ENCODE peak calls at places on chromosomes 3 and 15, in nine cellular contexts. One of them, this sample, is unnamed.

GRCh38 chr3:155785662-155786295 is 20.3 kb downstream of the C3orf33 start:
- DNase-seq in non-pigmented ciliary epithelial cell: no peak
- DNase-seq in GM10248: no peak
- DNase-seq in iPS-NIHi11: no peak
- DNase-seq in NCI-H446 treated with DMSO at 0.1 percent for 48 hours: no peak
- DNase-seq in T-cell: no peak
- DNase-seq in astrocyte: no peak
- DNase-seq in HTR-8/SVneo: no peak
- DNase-seq in WTC11: no peak
- DNase-seq in this sample: no peak

GRCh38 chr15:96107922-96108321 is 222.6 kb upstream of the NR2F2 start:
- DNase-seq in non-pigmented ciliary epithelial cell: no peak
- DNase-seq in GM10248: no peak
- DNase-seq in iPS-NIHi11: no peak
- DNase-seq in NCI-H446 treated with DMSO at 0.1 percent for 48 hours: no peak
- DNase-seq in T-cell: no peak
- DNase-seq in astrocyte: peak; percentile 81
- DNase-seq in HTR-8/SVneo: no peak
- DNase-seq in WTC11: no peak
- DNase-seq in this sample: no peak

GRCh38 chr15:99909914-99910313 is 176.7 kb upstream of the LYSMD4 start:
- DNase-seq in non-pigmented ciliary epithelial cell: no peak
- DNase-seq in GM10248: peak; percentile 50
- DNase-seq in iPS-NIHi11: peak; percentile 65
- DNase-seq in NCI-H446 treated with DMSO at 0.1 percent for 48 hours: no peak
- DNase-seq in T-cell: no peak
- DNase-seq in astrocyte: no peak
- DNase-seq in HTR-8/SVneo: no peak
- DNase-seq in WTC11: peak; percentile 53
- DNase-seq in this sample: no peak

GRCh38 chr3:167084566-167084965 is 295.5 kb downstream of the ZBBX start:
- DNase-seq in non-pigmented ciliary epithelial cell: no peak
- DNase-seq in GM10248: no peak
- DNase-seq in iPS-NIHi11: no peak
- DNase-seq in NCI-H446 treated with DMSO at 0.1 percent for 48 hours: no peak
- DNase-seq in T-cell: no peak
- DNase-seq in astrocyte: no peak
- DNase-seq in HTR-8/SVneo: no peak
- DNase-seq in WTC11: no peak
- DNase-seq in this sample: no peak

GRCh38 chr3:157602424-157602823 is 99.2 kb upstream of the VEPH1 start:
- DNase-seq in non-pigmented ciliary epithelial cell: no peak
- DNase-seq in GM10248: no peak
- DNase-seq in iPS-NIHi11: no peak
- DNase-seq in NCI-H446 treated with DMSO at 0.1 percent for 48 hours: no peak
- DNase-seq in T-cell: no peak
- DNase-seq in astrocyte: no peak
- DNase-seq in HTR-8/SVneo: no peak
- DNase-seq in WTC11: no peak
- DNase-seq in this sample: no peak

GRCh38 chr15:55993804-55994539 is 560 bp upstream of the NEDD4 start:
- DNase-seq in non-pigmented ciliary epithelial cell: no peak
- DNase-seq in GM10248: peak; percentile 22
- DNase-seq in iPS-NIHi11: peak; percentile 23
- DNase-seq in NCI-H446 treated with DMSO at 0.1 percent for 48 hours: peak; percentile 13
- DNase-seq in T-cell: no peak
- DNase-seq in astrocyte: peak; percentile 63
- DNase-seq in HTR-8/SVneo: peak; percentile 37
- DNase-seq in WTC11: peak; percentile 33
- DNase-seq in this sample: no peak

GRCh38 chr3:187714404-187714979 is 12.1 kb upstream of the RTP2 start:
- DNase-seq in non-pigmented ciliary epithelial cell: no peak
- DNase-seq in GM10248: peak; percentile 66
- DNase-seq in iPS-NIHi11: peak; percentile 92
- DNase-seq in NCI-H446 treated with DMSO at 0.1 percent for 48 hours: peak; percentile 18
- DNase-seq in T-cell: peak; percentile 44
- DNase-seq in astrocyte: peak; percentile 41
- DNase-seq in HTR-8/SVneo: peak; percentile 65
- DNase-seq in WTC11: peak; percentile 81
- DNase-seq in this sample: no peak

GRCh38 chr3:48478631-48479555 is 25.1 kb downstream of the SHISA5 start:
- DNase-seq in non-pigmented ciliary epithelial cell: no peak
- DNase-seq in GM10248: peak; percentile 25
- DNase-seq in iPS-NIHi11: peak; percentile 4
- DNase-seq in NCI-H446 treated with DMSO at 0.1 percent for 48 hours: no peak
- DNase-seq in T-cell: peak; percentile 50
- DNase-seq in astrocyte: no peak
- DNase-seq in HTR-8/SVneo: no peak
- DNase-seq in WTC11: no peak
- DNase-seq in this sample: no peak

GRCh38 chr3:42134867-42135464 is 43.8 kb downstream of the TRAK1 start:
- DNase-seq in non-pigmented ciliary epithelial cell: no peak
- DNase-seq in GM10248: no peak
- DNase-seq in iPS-NIHi11: no peak
- DNase-seq in NCI-H446 treated with DMSO at 0.1 percent for 48 hours: no peak
- DNase-seq in T-cell: no peak
- DNase-seq in astrocyte: no peak
- DNase-seq in HTR-8/SVneo: no peak
- DNase-seq in WTC11: no peak
- DNase-seq in this sample: no peak

GRCh38 chr15:56772868-56773639 is 39.7 kb upstream of the ZNF280D start:
- DNase-seq in non-pigmented ciliary epithelial cell: no peak
- DNase-seq in GM10248: no peak
- DNase-seq in iPS-NIHi11: no peak
- DNase-seq in NCI-H446 treated with DMSO at 0.1 percent for 48 hours: no peak
- DNase-seq in T-cell: no peak
- DNase-seq in astrocyte: peak; percentile 46
- DNase-seq in HTR-8/SVneo: no peak
- DNase-seq in WTC11: no peak
- DNase-seq in this sample: no peak

GRCh38 chr3:146625117-146625775 is 20.1 kb upstream of the PLSCR5 start:
- DNase-seq in non-pigmented ciliary epithelial cell: no peak
- DNase-seq in GM10248: no peak
- DNase-seq in iPS-NIHi11: no peak
- DNase-seq in NCI-H446 treated with DMSO at 0.1 percent for 48 hours: no peak
- DNase-seq in T-cell: no peak
- DNase-seq in astrocyte: no peak
- DNase-seq in HTR-8/SVneo: peak; percentile 5
- DNase-seq in WTC11: no peak
- DNase-seq in this sample: no peak

GRCh38 chr3:156509209-156510174 is 45.4 kb downstream of the SSR3 start:
- DNase-seq in non-pigmented ciliary epithelial cell: no peak
- DNase-seq in GM10248: peak; percentile 69
- DNase-seq in iPS-NIHi11: peak; percentile 67
- DNase-seq in NCI-H446 treated with DMSO at 0.1 percent for 48 hours: peak; percentile 55
- DNase-seq in T-cell: no peak
- DNase-seq in astrocyte: peak; percentile 33
- DNase-seq in HTR-8/SVneo: peak; percentile 49
- DNase-seq in WTC11: no peak
- DNase-seq in this sample: no peak

GRCh38 chr3:179463299-179463698 is 12.0 kb upstream of the GNB4 start:
- DNase-seq in non-pigmented ciliary epithelial cell: no peak
- DNase-seq in GM10248: no peak
- DNase-seq in iPS-NIHi11: no peak
- DNase-seq in NCI-H446 treated with DMSO at 0.1 percent for 48 hours: no peak
- DNase-seq in T-cell: no peak
- DNase-seq in astrocyte: no peak
- DNase-seq in HTR-8/SVneo: no peak
- DNase-seq in WTC11: no peak
- DNase-seq in this sample: no peak

GRCh38 chr3:8328971-8329370 is 172.7 kb upstream of the LMCD1 start:
- DNase-seq in non-pigmented ciliary epithelial cell: no peak
- DNase-seq in GM10248: no peak
- DNase-seq in iPS-NIHi11: no peak
- DNase-seq in NCI-H446 treated with DMSO at 0.1 percent for 48 hours: no peak
- DNase-seq in T-cell: no peak
- DNase-seq in astrocyte: peak; percentile 32
- DNase-seq in HTR-8/SVneo: no peak
- DNase-seq in WTC11: no peak
- DNase-seq in this sample: no peak

GRCh38 chr3:114827495-114827894 is 319.6 kb downstream of the ZBTB20 start:
- DNase-seq in non-pigmented ciliary epithelial cell: no peak
- DNase-seq in GM10248: peak; percentile 29
- DNase-seq in iPS-NIHi11: peak; percentile 47
- DNase-seq in NCI-H446 treated with DMSO at 0.1 percent for 48 hours: peak; percentile 70
- DNase-seq in T-cell: no peak
- DNase-seq in astrocyte: peak; percentile 30
- DNase-seq in HTR-8/SVneo: no peak
- DNase-seq in WTC11: no peak
- DNase-seq in this sample: no peak

GRCh38 chr3:57281710-57282109 is 10.8 kb downstream of the ASB14 start:
- DNase-seq in non-pigmented ciliary epithelial cell: peak; percentile 23
- DNase-seq in GM10248: no peak
- DNase-seq in iPS-NIHi11: no peak
- DNase-seq in NCI-H446 treated with DMSO at 0.1 percent for 48 hours: no peak
- DNase-seq in T-cell: no peak
- DNase-seq in astrocyte: peak; percentile 52
- DNase-seq in HTR-8/SVneo: no peak
- DNase-seq in WTC11: no peak
- DNase-seq in this sample: no peak

GRCh38 chr3:133838296-133838789 is 32.7 kb downstream of the SRPRB start:
- DNase-seq in non-pigmented ciliary epithelial cell: no peak
- DNase-seq in GM10248: no peak
- DNase-seq in iPS-NIHi11: no peak
- DNase-seq in NCI-H446 treated with DMSO at 0.1 percent for 48 hours: no peak
- DNase-seq in T-cell: no peak
- DNase-seq in astrocyte: no peak
- DNase-seq in HTR-8/SVneo: no peak
- DNase-seq in WTC11: no peak
- DNase-seq in this sample: no peak

GRCh38 chr15:29924750-29925149 is 102.5 kb upstream of the TJP1 start:
- DNase-seq in non-pigmented ciliary epithelial cell: no peak
- DNase-seq in GM10248: no peak
- DNase-seq in iPS-NIHi11: peak; percentile 78
- DNase-seq in NCI-H446 treated with DMSO at 0.1 percent for 48 hours: no peak
- DNase-seq in T-cell: no peak
- DNase-seq in astrocyte: peak; percentile 89
- DNase-seq in HTR-8/SVneo: peak; percentile 63
- DNase-seq in WTC11: peak; percentile 74
- DNase-seq in this sample: no peak

GRCh38 chr15:99736702-99737101 is 3.5 kb upstream of the LYSMD4 start:
- DNase-seq in non-pigmented ciliary epithelial cell: no peak
- DNase-seq in GM10248: no peak
- DNase-seq in iPS-NIHi11: no peak
- DNase-seq in NCI-H446 treated with DMSO at 0.1 percent for 48 hours: no peak
- DNase-seq in T-cell: no peak
- DNase-seq in astrocyte: no peak
- DNase-seq in HTR-8/SVneo: no peak
- DNase-seq in WTC11: no peak
- DNase-seq in this sample: no peak

GRCh38 chr15:51094606-51095569 is at the start of gene TNFAIP8L3:
- DNase-seq in non-pigmented ciliary epithelial cell: no peak
- DNase-seq in GM10248: peak; percentile 59
- DNase-seq in iPS-NIHi11: peak; percentile 76
- DNase-seq in NCI-H446 treated with DMSO at 0.1 percent for 48 hours: no peak
- DNase-seq in T-cell: no peak
- DNase-seq in astrocyte: no peak
- DNase-seq in HTR-8/SVneo: no peak
- DNase-seq in WTC11: peak; percentile 35
- DNase-seq in this sample: peak; percentile 90

GRCh38 chr3:123201557-123202427 is at the start of gene SEC22A:
- DNase-seq in non-pigmented ciliary epithelial cell: peak; percentile 63
- DNase-seq in GM10248: peak; percentile 96
- DNase-seq in iPS-NIHi11: peak; percentile 96
- DNase-seq in NCI-H446 treated with DMSO at 0.1 percent for 48 hours: peak; percentile 95
- DNase-seq in T-cell: peak; percentile 97
- DNase-seq in astrocyte: peak; percentile 89
- DNase-seq in HTR-8/SVneo: peak; percentile 96
- DNase-seq in WTC11: peak; percentile 98
- DNase-seq in this sample: peak; percentile 97

GRCh38 chr15:65868546-65869126 is 655 bp upstream of the RAB11A start:
- DNase-seq in non-pigmented ciliary epithelial cell: no peak
- DNase-seq in GM10248: no peak
- DNase-seq in iPS-NIHi11: no peak
- DNase-seq in NCI-H446 treated with DMSO at 0.1 percent for 48 hours: peak; percentile 50
- DNase-seq in T-cell: no peak
- DNase-seq in astrocyte: no peak
- DNase-seq in HTR-8/SVneo: no peak
- DNase-seq in WTC11: no peak
- DNase-seq in this sample: no peak

GRCh38 chr3:184757010-184757651 is 45.3 kb upstream of the MAGEF1 start:
- DNase-seq in non-pigmented ciliary epithelial cell: peak; percentile 34
- DNase-seq in GM10248: no peak
- DNase-seq in iPS-NIHi11: no peak
- DNase-seq in NCI-H446 treated with DMSO at 0.1 percent for 48 hours: no peak
- DNase-seq in T-cell: no peak
- DNase-seq in astrocyte: peak; percentile 66
- DNase-seq in HTR-8/SVneo: peak; percentile 66
- DNase-seq in WTC11: no peak
- DNase-seq in this sample: peak; percentile 34

GRCh38 chr15:82538961-82539689 is 1.1 kb downstream of the RPS17 start:
- DNase-seq in non-pigmented ciliary epithelial cell: no peak
- DNase-seq in GM10248: no peak
- DNase-seq in iPS-NIHi11: no peak
- DNase-seq in NCI-H446 treated with DMSO at 0.1 percent for 48 hours: no peak
- DNase-seq in T-cell: no peak
- DNase-seq in astrocyte: no peak
- DNase-seq in HTR-8/SVneo: no peak
- DNase-seq in WTC11: no peak
- DNase-seq in this sample: peak; percentile 14

GRCh38 chr3:129548566-129548965 is 5.6 kb downstream of the H1-8 start:
- DNase-seq in non-pigmented ciliary epithelial cell: no peak
- DNase-seq in GM10248: no peak
- DNase-seq in iPS-NIHi11: no peak
- DNase-seq in NCI-H446 treated with DMSO at 0.1 percent for 48 hours: no peak
- DNase-seq in T-cell: no peak
- DNase-seq in astrocyte: no peak
- DNase-seq in HTR-8/SVneo: no peak
- DNase-seq in WTC11: no peak
- DNase-seq in this sample: no peak

GRCh38 chr3:71854096-71854495 is 69.1 kb upstream of the PROK2 start:
- DNase-seq in non-pigmented ciliary epithelial cell: no peak
- DNase-seq in GM10248: no peak
- DNase-seq in iPS-NIHi11: no peak
- DNase-seq in NCI-H446 treated with DMSO at 0.1 percent for 48 hours: no peak
- DNase-seq in T-cell: no peak
- DNase-seq in astrocyte: no peak
- DNase-seq in HTR-8/SVneo: no peak
- DNase-seq in WTC11: no peak
- DNase-seq in this sample: no peak

GRCh38 chr3:32143849-32144757 is 37.7 kb downstream of the GPD1L start:
- DNase-seq in non-pigmented ciliary epithelial cell: peak; percentile 93
- DNase-seq in GM10248: peak; percentile 58
- DNase-seq in iPS-NIHi11: peak; percentile 78
- DNase-seq in NCI-H446 treated with DMSO at 0.1 percent for 48 hours: peak; percentile 41
- DNase-seq in T-cell: no peak
- DNase-seq in astrocyte: peak; percentile 93
- DNase-seq in HTR-8/SVneo: peak; percentile 81
- DNase-seq in WTC11: peak; percentile 44
- DNase-seq in this sample: peak; percentile 29